ENCODE peak calls at places on chromosomes 1 and 21, in five cellular contexts. V is caudate nucleus, O is dorsolateral prefrontal cortex, S is SJSA1, J is RWPE1. F is an unnamed sample.

GRCh38 chr1:1061682-1062363 is 12.3 kb downstream of the RNF223 start:
- DNase-seq in V (no peak), O (no peak), S (no peak), J (no peak), F (no peak)

GRCh38 chr1:210689741-210690635 is 361.3 kb downstream of the HHAT start:
- DNase-seq in V (no peak), O (peak), S (no peak), J (no peak), F (no peak)

GRCh38 chr1:113812661-113813135 is 422 bp upstream of the RSBN1 start:
- DNase-seq in V (no peak), O (no peak), S (no peak), J (no peak), F (no peak)

GRCh38 chr1:79711001-79711431 is 704.5 kb upstream of the ADGRL4 start:
- DNase-seq in V (no peak), O (no peak), S (no peak), J (no peak), F (no peak)

GRCh38 chr1:200473698-200474371 is 64.0 kb upstream of the ZNF281 start:
- DNase-seq in V (no peak), O (no peak), S (no peak), J (no peak), F (no peak)

GRCh38 chr1:243558556-243558955 is 291.5 kb downstream of the AKT3 start:
- DNase-seq in V (no peak), O (no peak), S (no peak), J (no peak), F (no peak)

GRCh38 chr1:226120398-226120797 is 57.9 kb downstream of the H3-3A start:
- DNase-seq in V (no peak), O (no peak), S (no peak), J (no peak), F (no peak)

GRCh38 chr1:164768619-164769018 is 209.6 kb downstream of the PBX1 start:
- DNase-seq in V (no peak), O (no peak), S (no peak), J (no peak), F (no peak)

GRCh38 chr1:8448906-8449661 is 131.2 kb downstream of the SLC45A1 start:
- DNase-seq in V (no peak), O (no peak), S (peak), J (no peak), F (no peak)

GRCh38 chr1:12026586-12026985 is 7.3 kb downstream of the MIIP start:
- DNase-seq in V (no peak), O (no peak), S (no peak), J (no peak), F (no peak)

DNA sequence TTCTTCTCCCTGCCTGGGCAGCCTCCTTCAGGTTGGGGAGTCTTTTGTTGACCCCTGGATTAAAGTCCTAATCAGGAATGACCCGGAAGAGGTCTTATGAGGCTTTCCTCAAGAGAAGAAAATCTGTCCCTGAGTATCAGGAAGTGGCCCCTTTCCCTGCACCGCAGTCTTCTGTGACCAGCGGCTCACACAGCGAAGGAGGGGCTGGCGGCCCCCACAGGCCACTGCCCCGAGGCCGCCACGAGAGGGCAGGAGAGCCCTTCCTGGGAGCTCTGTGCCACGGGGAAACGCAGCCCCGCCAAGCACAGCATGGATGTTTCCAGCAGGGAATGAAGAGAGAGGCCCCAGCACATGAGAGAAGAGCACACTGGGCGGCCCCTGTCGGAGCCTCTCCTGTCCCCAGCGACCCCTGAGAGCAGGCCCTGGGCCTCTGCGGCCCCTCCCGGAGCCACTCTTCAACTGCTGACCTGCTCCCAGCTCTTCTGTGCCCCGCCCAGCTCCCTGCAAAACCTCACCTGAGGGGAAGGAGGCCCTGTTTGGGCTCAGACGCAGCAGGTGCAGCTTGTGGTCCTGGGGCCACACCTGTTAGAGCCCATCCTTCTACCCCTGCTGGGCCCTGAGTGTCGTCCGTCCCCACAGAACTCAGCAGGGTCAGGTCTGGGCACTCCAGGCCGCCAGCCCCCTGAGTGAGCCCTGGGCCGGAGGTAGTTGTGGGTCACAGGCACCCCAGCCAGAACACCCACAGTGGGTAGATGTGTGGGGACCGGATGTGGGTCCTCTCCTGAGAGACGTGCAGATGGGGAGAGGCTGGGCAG is 4.9 kb upstream of the POFUT2 start:
- DNase-seq in V (peak), O (peak), S (peak), J (peak), F (peak)
- H3K27ac ChIP-seq in V (peak), O (peak), S (no peak), J (peak), F (peak)

GRCh38 chr1:63931468-63931867 is 157.7 kb downstream of the ROR1 start:
- DNase-seq in V (no peak), O (no peak), S (no peak), J (no peak), F (no peak)

GRCh38 chr1:63928197-63929105 is 154.6 kb downstream of the ROR1 start:
- DNase-seq in V (no peak), O (no peak), S (no peak), J (no peak), F (no peak)

GRCh38 chr1:63924600-63924999 is 150.8 kb downstream of the ROR1 start:
- DNase-seq in V (no peak), O (no peak), S (no peak), J (no peak), F (no peak)

GRCh38 chr1:63923302-63923701 is 149.5 kb downstream of the ROR1 start:
- DNase-seq in V (no peak), O (no peak), S (no peak), J (no peak), F (no peak)

DNA sequence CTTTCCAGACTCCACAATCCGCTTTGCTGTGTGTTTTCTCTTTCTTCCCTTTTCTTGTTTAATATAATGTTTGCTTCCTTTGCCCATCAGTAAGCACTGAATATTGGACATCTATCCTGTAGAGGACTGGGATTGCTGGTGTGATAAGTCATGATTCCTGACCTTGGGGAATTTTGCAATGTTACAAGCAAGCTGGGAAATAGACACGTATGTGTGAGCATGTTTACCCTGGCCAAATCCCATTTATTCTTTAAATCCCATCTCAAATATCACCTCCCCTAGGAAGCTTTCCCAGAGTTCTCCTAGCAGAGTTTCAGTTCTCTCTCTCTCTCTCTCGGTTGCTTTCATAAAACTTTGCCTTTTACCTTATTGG is 155.3 kb downstream of the ROR1 start:
- DNase-seq in V (no peak), O (no peak), S (no peak), J (no peak), F (no peak)
- H3K27ac ChIP-seq in V (no peak), O (no peak), S (no peak), J (no peak), F (no peak)

GRCh38 chr1:203650012-203650836 is 23.6 kb downstream of the ATP2B4 start:
- DNase-seq in V (no peak), O (no peak), S (no peak), J (peak), F (no peak)
- H3K27ac ChIP-seq in V (peak), O (peak), S (no peak), J (peak), F (peak)

DNA sequence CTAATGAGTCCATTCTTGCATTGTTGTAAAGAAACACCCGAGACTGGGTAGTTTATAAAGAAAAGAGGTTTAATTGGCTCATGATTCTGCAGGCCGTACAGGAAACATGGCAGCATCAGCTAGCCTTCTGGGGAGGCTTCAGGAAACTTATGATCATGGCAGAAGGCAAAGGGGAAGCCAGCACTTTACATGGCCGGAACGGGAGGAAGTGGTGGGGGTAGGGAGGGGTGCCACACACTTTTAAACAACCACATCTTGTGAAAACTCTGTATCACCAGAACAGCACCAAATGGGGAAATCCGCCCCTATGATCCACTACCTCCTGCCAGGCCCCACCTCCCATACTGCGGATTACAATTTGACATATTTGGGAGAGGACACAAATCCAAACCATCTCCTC is 43.9 kb downstream of the NOS1AP start:
- DNase-seq in V (no peak), O (no peak), S (no peak), J (no peak), F (no peak)
- H3K27ac ChIP-seq in V (no peak), O (peak), S (no peak), J (no peak), F (no peak)

GRCh38 chr21:16573581-16573980 is 843.8 kb downstream of the USP25 start:
- DNase-seq in V (no peak), O (no peak), S (peak), J (no peak), F (peak)

GRCh38 chr21:16580661-16581060 is 850.9 kb downstream of the USP25 start:
- DNase-seq in V (no peak), O (no peak), S (no peak), J (no peak), F (no peak)

GRCh38 chr21:16578912-16579311 is 849.1 kb downstream of the USP25 start:
- DNase-seq in V (no peak), O (no peak), S (no peak), J (no peak), F (no peak)

GRCh38 chr21:16583567-16583966 is 853.8 kb downstream of the USP25 start:
- DNase-seq in V (no peak), O (no peak), S (no peak), J (no peak), F (no peak)

DNA sequence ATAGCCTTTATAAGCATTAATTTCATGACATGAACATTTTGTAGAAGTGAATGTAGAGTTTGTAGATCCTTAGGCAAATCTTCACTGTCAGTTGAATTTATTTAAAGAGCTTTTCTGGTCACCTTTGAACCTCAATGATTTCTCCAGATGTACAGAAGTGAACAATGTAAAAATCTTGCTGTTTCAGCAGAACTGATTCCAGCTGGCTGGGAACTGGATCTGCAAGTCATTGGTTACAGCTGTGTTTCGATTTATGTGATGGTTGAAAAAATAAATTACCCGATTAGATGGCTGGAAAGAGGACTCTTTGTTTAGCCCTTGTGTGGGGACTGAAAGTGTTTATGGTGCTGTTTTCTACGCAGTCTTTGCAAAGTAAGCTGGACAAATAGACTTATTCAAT is 849.8 kb downstream of the USP25 start:
- DNase-seq in V (no peak), O (no peak), S (peak), J (no peak), F (no peak)
- H3K27ac ChIP-seq in V (peak), O (peak), S (no peak), J (no peak), F (no peak)

GRCh38 chr1:65509912-65510680 is 89.6 kb downstream of the LEPR start:
- DNase-seq in V (no peak), O (no peak), S (no peak), J (no peak), F (peak)
- H3K27ac ChIP-seq in V (no peak), O (no peak), S (no peak), J (no peak), F (no peak)

GRCh38 chr1:201652180-201652579 is 113.3 kb downstream of the NAV1 start:
- DNase-seq in V (no peak), O (no peak), S (no peak), J (no peak), F (no peak)

GRCh38 chr1:201648911-201649775 is 110.2 kb downstream of the NAV1 start:
- DNase-seq in V (no peak), O (no peak), S (no peak), J (peak), F (no peak)

GRCh38 chr1:201650608-201650933 is 111.6 kb downstream of the NAV1 start:
- DNase-seq in V (no peak), O (no peak), S (no peak), J (no peak), F (no peak)

GRCh38 chr1:201648066-201648910 is 109.4 kb downstream of the NAV1 start:
- DNase-seq in V (no peak), O (peak), S (no peak), J (peak), F (no peak)

GRCh38 chr1:201649776-201650607 is 111.1 kb downstream of the NAV1 start:
- DNase-seq in V (peak), O (peak), S (no peak), J (peak), F (no peak)
- H3K27ac ChIP-seq in V (no peak), O (peak), S (no peak), J (peak), F (peak)